ENCODE peak calls at places on chromosomes 2 and 18, in seven cellular contexts. Y is HTR-8/SVneo, P is NCI-H2081, D is iPS-NIHi11, I is NCI-H69, L is lower lobe of right lung, X is fibroblast of mammary gland. Z is an unnamed sample.
A peak's percentile ranks its signal among the peaks of the same experiment; 100 is the strongest.

GRCh38 chr18:6370410-6370809 is 44.3 kb downstream of the L3MBTL4 start:
- DNase-seq in Y (no peak), P (peak; percentile 59), D (no peak), I (peak; percentile 97), L (no peak), X (no peak), Z (no peak)

GRCh38 chr2:74024216-74024615 is 39.5 kb downstream of the TET3 start:
- DNase-seq in Y (no peak), P (no peak), D (no peak), I (no peak), L (no peak), X (no peak), Z (no peak)

GRCh38 chr2:16478817-16479216 is 186.8 kb downstream of the CYRIA start:
- DNase-seq in Y (no peak), P (no peak), D (no peak), I (no peak), L (no peak), X (no peak), Z (peak; percentile 46)

GRCh38 chr2:8421658-8422499 is 260.0 kb upstream of the ID2 start:
- DNase-seq in Y (no peak), P (no peak), D (no peak), I (no peak), L (no peak), X (no peak), Z (no peak)

GRCh38 chr2:38060206-38060605 is 15.7 kb downstream of the CYP1B1 start:
- DNase-seq in Y (no peak), P (no peak), D (no peak), I (no peak), L (no peak), X (no peak), Z (no peak)

GRCh38 chr2:217683096-217683870 is 319.5 kb downstream of the TNS1 start:
- DNase-seq in Y (no peak), P (no peak), D (no peak), I (no peak), L (no peak), X (no peak), Z (no peak)

GRCh38 chr2:99867690-99868089 is 274.7 kb downstream of the AFF3 start:
- DNase-seq in Y (peak; percentile 63), P (no peak), D (no peak), I (peak; percentile 36), L (no peak), X (no peak), Z (peak; percentile 56)

GRCh38 chr2:30708491-30709290 is 98.6 kb downstream of the CAPN13 start:
- DNase-seq in Y (no peak), P (no peak), D (peak; percentile 36), I (peak; percentile 27), L (no peak), X (peak; percentile 54), Z (no peak)

GRCh38 chr18:76494541-76495403 is at the start of gene ZNF516:
- DNase-seq in Y (no peak), P (peak; percentile 50), D (peak; percentile 46), I (peak; percentile 90), L (peak; percentile 75), X (no peak), Z (peak; percentile 33)

GRCh38 chr2:63692002-63692606 is 103.3 kb downstream of the MDH1 start:
- DNase-seq in Y (peak; percentile 44), P (peak; percentile 33), D (peak; percentile 44), I (peak; percentile 20), L (no peak), X (peak; percentile 75), Z (peak; percentile 48)

GRCh38 chr18:28961669-28962228 is 784.8 kb upstream of the CDH2 start:
- DNase-seq in Y (peak; percentile 8), P (peak; percentile 56), D (peak; percentile 57), I (peak; percentile 81), L (no peak), X (peak; percentile 43), Z (peak; percentile 62)

GRCh38 chr2:16664052-16664731 is 1.4 kb downstream of the CYRIA start:
- DNase-seq in Y (no peak), P (peak; percentile 25), D (no peak), I (no peak), L (peak; percentile 54), X (peak; percentile 84), Z (no peak)

GRCh38 chr2:231000211-231000904 is 4.4 kb downstream of the SPATA3 start:
- DNase-seq in Y (no peak), P (no peak), D (peak; percentile 79), I (peak; percentile 2), L (no peak), X (no peak), Z (no peak)

GRCh38 chr2:88087073-88087472 is 19.4 kb downstream of the SMYD1 start:
- DNase-seq in Y (no peak), P (no peak), D (no peak), I (no peak), L (no peak), X (no peak), Z (no peak)

GRCh38 chr2:128322651-128323491 is 4.2 kb upstream of the HS6ST1 start:
- DNase-seq in Y (no peak), P (no peak), D (peak; percentile 62), I (no peak), L (no peak), X (no peak), Z (no peak)

GRCh38 chr2:85257359-85258193 is 70.2 kb downstream of the TGOLN2 start:
- DNase-seq in Y (no peak), P (no peak), D (no peak), I (no peak), L (no peak), X (peak; percentile 68), Z (no peak)

GRCh38 chr2:121228521-121228920 is 56.5 kb downstream of the TFCP2L1 start:
- DNase-seq in Y (no peak), P (no peak), D (no peak), I (no peak), L (peak; percentile 24), X (no peak), Z (no peak)

Z was measured in MCF 10A.